ENCODE peak calls at places on chromosomes 1 and 21, in five cellular contexts. J is fibroblast of the conjunctiva; V is stimulated activated CD4-positive, alpha-beta T cell treated with anti-CD3 and anti-CD28 coated beads, Interleukin-2, amount 100 ng/mL, for 24 hours; H is left cardiac atrium; A is substantia nigra. B is an unnamed sample.

GRCh38 chr1:170805957-170806662 is 129.2 kb upstream of the MROH9 start:
- DNase-seq in J (peak), V (no peak), H (peak), A (peak), B (no peak)

GRCh38 chr1:106952766-106953165 is 103.7 kb upstream of the PRMT6 start:
- DNase-seq in J (no peak), V (no peak), H (no peak), A (no peak), B (no peak)

GRCh38 chr1:53126495-53126894 is 15.9 kb downstream of the SLC1A7 start:
- DNase-seq in J (no peak), V (no peak), H (no peak), A (no peak), B (no peak)

GRCh38 chr1:206467915-206468314 is 2.4 kb upstream of the IKBKE start:
- DNase-seq in J (no peak), V (no peak), H (peak), A (peak), B (no peak)

GRCh38 chr21:15138475-15138874 is 73.7 kb upstream of the NRIP1 start:
- DNase-seq in J (no peak), V (no peak), H (peak), A (no peak), B (no peak)

GRCh38 chr1:230430499-230430898 is 4.4 kb upstream of the PGBD5 start:
- DNase-seq in J (no peak), V (no peak), H (no peak), A (no peak), B (no peak)

GRCh38 chr1:228989992-228990827 is 254.9 kb downstream of the RHOU start:
- DNase-seq in J (no peak), V (no peak), H (peak), A (peak), B (peak)

GRCh38 chr1:243291287-243291686 is 35.4 kb downstream of the SDCCAG8 start:
- DNase-seq in J (no peak), V (no peak), H (no peak), A (no peak), B (no peak)

GRCh38 chr21:38955495-38955894 is 149.8 kb downstream of the ETS2 start:
- DNase-seq in J (no peak), V (no peak), H (peak), A (no peak), B (no peak)

GRCh38 chr1:160423966-160424365 is 23.6 kb downstream of the VANGL2 start:
- DNase-seq in J (no peak), V (no peak), H (no peak), A (no peak), B (no peak)

B was measured in thoracic aorta.